ENCODE peak calls at places on chromosomes 1 and 21, in seven cellular contexts. T is WTC11, E is astrocyte of the hippocampus, B is ELR, J is HTR-8/SVneo, L is dermis blood vessel endothelial cell, X is GM20000. K is an unnamed sample.
A peak's percentile ranks its signal among the peaks of the same experiment; 100 is the strongest.

GRCh38 chr1:54324031-54324654 is 82.1 kb downstream of the SSBP3 start:
- DNase-seq in B (peak; percentile 35), X (no peak), E (no peak), L (no peak), J (no peak), T (no peak), K (no peak)

GRCh38 chr1:11150326-11150725 is 38.8 kb upstream of the ANGPTL7 start:
- DNase-seq in E (no peak), L (no peak), B (no peak), T (no peak), J (no peak), X (no peak), K (no peak)

GRCh38 chr1:68327414-68327813 is 95.1 kb upstream of the WLS start:
- DNase-seq in T (no peak), E (no peak), J (no peak), X (no peak), B (no peak), L (peak; percentile 47), K (peak; percentile 37)

GRCh38 chr21:36829116-36829515 is 130.2 kb downstream of the SIM2 start:
- DNase-seq in T (no peak), L (no peak), E (no peak), X (no peak), B (no peak), J (no peak), K (no peak)

GRCh38 chr1:234755449-234755863 is 145.5 kb upstream of the IRF2BP2 start:
- DNase-seq in B (peak; percentile 86), L (no peak), T (no peak), J (no peak), E (peak; percentile 65), X (no peak), K (no peak)

GRCh38 chr1:159881930-159882839 is 17.8 kb downstream of the CFAP45 start:
- DNase-seq in L (peak; percentile 97), B (peak; percentile 100), E (peak; percentile 92), T (no peak), J (peak; percentile 69), X (no peak), K (peak; percentile 95)

GRCh38 chr1:110554871-110555801 is 36.2 kb upstream of the KCNA10 start:
- DNase-seq in B (peak; percentile 31), T (peak; percentile 73), J (no peak), L (peak; percentile 50), E (peak; percentile 63), X (peak; percentile 79), K (no peak)

GRCh38 chr1:98839840-98840239 is 164.8 kb downstream of the PLPPR5 start:
- DNase-seq in L (no peak), X (no peak), J (no peak), T (no peak), E (peak; percentile 39), B (peak; percentile 1), K (no peak)

GRCh38 chr1:200336901-200337391 is 72.9 kb downstream of the ZNF281 start:
- DNase-seq in B (peak; percentile 10), T (no peak), L (peak; percentile 14), E (no peak), J (no peak), X (no peak), K (no peak)

GRCh38 chr1:101757985-101758384 is 238.7 kb downstream of the OLFM3 start:
- DNase-seq in L (no peak), T (no peak), E (no peak), J (no peak), B (peak; percentile 15), X (no peak), K (no peak)

GRCh38 chr1:216630532-216630931 is 92.7 kb downstream of the ESRRG start:
- DNase-seq in X (no peak), E (no peak), L (no peak), J (no peak), B (no peak), T (no peak), K (no peak)

GRCh38 chr1:223732993-223733798 is 20.9 kb downstream of the CAPN2 start:
- DNase-seq in B (no peak), X (no peak), E (no peak), T (no peak), L (peak; percentile 50), J (no peak), K (peak; percentile 82)

GRCh38 chr1:26459573-26460031 is 12.6 kb upstream of the HMGN2 start:
- DNase-seq in E (no peak), J (no peak), X (no peak), B (no peak), L (no peak), T (no peak), K (no peak)

GRCh38 chr1:70906790-70907189 is 140.8 kb downstream of the PTGER3 start:
- DNase-seq in L (no peak), B (no peak), X (no peak), J (no peak), T (no peak), E (no peak), K (no peak)

GRCh38 chr1:234381699-234382555 is 8.7 kb downstream of the COA6 start:
- DNase-seq in J (no peak), T (no peak), X (no peak), L (no peak), E (no peak), B (no peak), K (no peak)

GRCh38 chr1:25135903-25136302 is 96.4 kb downstream of the SYF2 start:
- DNase-seq in X (no peak), T (no peak), E (no peak), L (no peak), J (no peak), B (no peak), K (no peak)

GRCh38 chr1:100383743-100384405 is 31.6 kb downstream of the CDC14A start:
- DNase-seq in X (no peak), T (no peak), B (no peak), L (no peak), E (no peak), J (no peak), K (no peak)

GRCh38 chr1:20439282-20439681 is 46.7 kb downstream of the CAMK2N1 start:
- DNase-seq in L (peak; percentile 27), X (no peak), E (peak; percentile 52), B (peak; percentile 21), J (no peak), T (peak; percentile 28), K (peak; percentile 12)

GRCh38 chr1:226825037-226825745 is 45.2 kb upstream of the PSEN2 start:
- DNase-seq in L (peak; percentile 33), B (no peak), J (no peak), E (no peak), X (no peak), T (no peak), K (peak; percentile 18)

GRCh38 chr1:85451236-85451830 is 13.6 kb downstream of the DDAH1 start:
- DNase-seq in T (no peak), E (no peak), J (no peak), X (no peak), L (no peak), B (peak; percentile 35), K (no peak)

GRCh38 chr21:31364265-31364945 is 20.3 kb upstream of the TIAM1 start:
- DNase-seq in X (no peak), L (no peak), E (no peak), B (no peak), T (no peak), J (no peak), K (no peak)

GRCh38 chr1:178282949-178283367 is 189.1 kb downstream of the RASAL2 start:
- DNase-seq in T (no peak), E (peak; percentile 53), B (peak; percentile 79), J (peak; percentile 39), L (peak; percentile 77), X (no peak), K (peak; percentile 45)

GRCh38 chr1:32494196-32494595 is 29.3 kb downstream of the ZBTB8B start:
- DNase-seq in T (no peak), B (no peak), X (no peak), J (no peak), L (no peak), E (peak; percentile 55), K (no peak)

K was measured in dermis microvascular lymphatic vessel endothelial cell.